ENCODE peak calls at places on chromosome 6, in four cellular contexts. One of them, this sample, is unnamed.

GRCh38 chr6:149558029-149558428 is 8.1 kb upstream of the GINM1 start:
- DNase-seq in K562: no peak
- DNase-seq in HepG2: no peak
- DNase-seq in Panc1: no peak
- DNase-seq in this sample: no peak

GRCh38 chr6:71621918-71622519 is 264.3 kb upstream of the RIMS1 start:
- DNase-seq in K562: no peak
- DNase-seq in HepG2: peak; percentile 2
- DNase-seq in Panc1: no peak
- DNase-seq in this sample: peak; percentile 2

GRCh38 chr6:50815436-50816114 is 3.1 kb upstream of the TFAP2B start:
- DNase-seq in K562: peak; percentile 53
- DNase-seq in HepG2: no peak
- DNase-seq in Panc1: peak; percentile 8
- DNase-seq in this sample: no peak

GRCh38 chr6:28589952-28590340 is 64.3 kb downstream of the GPX5 start:
- DNase-seq in K562: no peak
- DNase-seq in HepG2: no peak
- DNase-seq in Panc1: no peak
- DNase-seq in this sample: no peak

GRCh38 chr6:55175078-55175777 is 913 bp downstream of the HCRTR2 start:
- DNase-seq in K562: no peak
- DNase-seq in HepG2: no peak
- DNase-seq in Panc1: no peak
- DNase-seq in this sample: no peak

GRCh38 chr6:105805581-105806023 is 280.5 kb upstream of the PRDM1 start:
- DNase-seq in K562: peak; percentile 17
- DNase-seq in HepG2: no peak
- DNase-seq in Panc1: no peak
- DNase-seq in this sample: no peak

GRCh38 chr6:133236898-133237297 is 4.3 kb upstream of the EYA4 start:
- DNase-seq in K562: no peak
- DNase-seq in HepG2: no peak
- DNase-seq in Panc1: no peak
- DNase-seq in this sample: no peak

GRCh38 chr6:92495246-92495645 is 924.1 kb downstream of the EPHA7 start:
- DNase-seq in K562: no peak
- DNase-seq in HepG2: no peak
- DNase-seq in Panc1: no peak
- DNase-seq in this sample: no peak

GRCh38 chr6:116409756-116410155 is 39.0 kb downstream of the DSE start:
- DNase-seq in K562: no peak
- DNase-seq in HepG2: no peak
- DNase-seq in Panc1: no peak
- DNase-seq in this sample: no peak

GRCh38 chr6:63352587-63353281 is 33.0 kb upstream of the LGSN start:
- DNase-seq in K562: no peak
- DNase-seq in HepG2: peak; percentile 80
- DNase-seq in Panc1: no peak
- DNase-seq in this sample: peak; percentile 36

GRCh38 chr6:131058236-131058635 is 4.8 kb downstream of the EPB41L2 start:
- DNase-seq in K562: no peak
- DNase-seq in HepG2: no peak
- DNase-seq in Panc1: no peak
- DNase-seq in this sample: no peak

GRCh38 chr6:39769012-39769411 is 23.2 kb upstream of the DAAM2 start:
- DNase-seq in K562: no peak
- DNase-seq in HepG2: no peak
- DNase-seq in Panc1: no peak
- DNase-seq in this sample: no peak

GRCh38 chr6:166707045-166707444 is 80.0 kb upstream of the RPS6KA2 start:
- DNase-seq in K562: no peak
- DNase-seq in HepG2: peak; percentile 22
- DNase-seq in Panc1: no peak
- DNase-seq in this sample: no peak

GRCh38 chr6:6863957-6864639 is 243.7 kb upstream of the RREB1 start:
- DNase-seq in K562: no peak
- DNase-seq in HepG2: no peak
- DNase-seq in Panc1: no peak
- DNase-seq in this sample: no peak

GRCh38 chr6:153016846-153017245 is 14.3 kb upstream of the MTRF1L start:
- DNase-seq in K562: no peak
- DNase-seq in HepG2: no peak
- DNase-seq in Panc1: no peak
- DNase-seq in this sample: no peak

GRCh38 chr6:50952092-50952932 is 133.6 kb downstream of the TFAP2B start:
- DNase-seq in K562: no peak
- DNase-seq in HepG2: no peak
- DNase-seq in Panc1: no peak
- DNase-seq in this sample: no peak

GRCh38 chr6:3825331-3825831 is 23.8 kb upstream of the FAM50B start:
- DNase-seq in K562: no peak
- DNase-seq in HepG2: peak; percentile 77
- DNase-seq in Panc1: no peak
- DNase-seq in this sample: no peak

GRCh38 chr6:31332637-31333602 is 24.1 kb downstream of the HLA-B start:
- DNase-seq in K562: no peak
- DNase-seq in HepG2: no peak
- DNase-seq in Panc1: no peak
- DNase-seq in this sample: no peak

GRCh38 chr6:128358111-128358780 is 162.2 kb downstream of the PTPRK start:
- DNase-seq in K562: no peak
- DNase-seq in HepG2: no peak
- DNase-seq in Panc1: no peak
- DNase-seq in this sample: no peak

GRCh38 chr6:148455225-148455624 is 112.6 kb downstream of the SASH1 start:
- DNase-seq in K562: no peak
- DNase-seq in HepG2: no peak
- DNase-seq in Panc1: no peak
- DNase-seq in this sample: no peak

GRCh38 chr6:136226027-136226673 is 24.0 kb downstream of the MTFR2 start:
- DNase-seq in K562: peak; percentile 83
- DNase-seq in HepG2: peak; percentile 59
- DNase-seq in Panc1: peak; percentile 69
- DNase-seq in this sample: peak; percentile 36

GRCh38 chr6:925656-926213 is 232.8 kb upstream of the EXOC2 start:
- DNase-seq in K562: no peak
- DNase-seq in HepG2: no peak
- DNase-seq in Panc1: no peak
- DNase-seq in this sample: no peak

GRCh38 chr6:11055127-11055627 is 11.1 kb upstream of the ELOVL2 start:
- DNase-seq in K562: no peak
- DNase-seq in HepG2: peak; percentile 92
- DNase-seq in Panc1: no peak
- DNase-seq in this sample: no peak

GRCh38 chr6:47169785-47170685 is 127.9 kb upstream of the ADGRF1 start:
- DNase-seq in K562: no peak
- DNase-seq in HepG2: no peak
- DNase-seq in Panc1: no peak
- DNase-seq in this sample: no peak

GRCh38 chr6:30357678-30358339 is 12.9 kb downstream of the RPP21 start:
- DNase-seq in K562: peak; percentile 51
- DNase-seq in HepG2: peak; percentile 60
- DNase-seq in Panc1: peak; percentile 30
- DNase-seq in this sample: peak; percentile 71

GRCh38 chr6:27977387-27977786 is 20.3 kb downstream of the OR2B6 start:
- DNase-seq in K562: no peak
- DNase-seq in HepG2: no peak
- DNase-seq in Panc1: no peak
- DNase-seq in this sample: no peak

GRCh38 chr6:37202788-37203491 is 33.0 kb downstream of the PIM1 start:
- DNase-seq in K562: no peak
- DNase-seq in HepG2: no peak
- DNase-seq in Panc1: no peak
- DNase-seq in this sample: no peak

GRCh38 chr6:55578537-55579363 is at the start of gene HMGCLL1:
- DNase-seq in K562: no peak
- DNase-seq in HepG2: no peak
- DNase-seq in Panc1: no peak
- DNase-seq in this sample: no peak

GRCh38 chr6:105319331-105319730 is 83.6 kb downstream of the PREP start:
- DNase-seq in K562: no peak
- DNase-seq in HepG2: no peak
- DNase-seq in Panc1: no peak
- DNase-seq in this sample: no peak

GRCh38 chr6:153096792-153097191 is 34.3 kb downstream of the RGS17 start:
- DNase-seq in K562: no peak
- DNase-seq in HepG2: no peak
- DNase-seq in Panc1: no peak
- DNase-seq in this sample: no peak

GRCh38 chr6:90045535-90045934 is 151.3 kb downstream of the GJA10 start:
- DNase-seq in K562: no peak
- DNase-seq in HepG2: no peak
- DNase-seq in Panc1: no peak
- DNase-seq in this sample: no peak

GRCh38 chr6:29510202-29510601 is 22.4 kb upstream of the MAS1L start:
- DNase-seq in K562: peak; percentile 34
- DNase-seq in HepG2: peak; percentile 15
- DNase-seq in Panc1: no peak
- DNase-seq in this sample: no peak

GRCh38 chr6:83615025-83615999 is 93.6 kb downstream of the SNAP91 start:
- DNase-seq in K562: peak; percentile 31
- DNase-seq in HepG2: peak; percentile 18
- DNase-seq in Panc1: peak; percentile 12
- DNase-seq in this sample: peak; percentile 47

GRCh38 chr6:101668496-101668895 is 275.0 kb downstream of the GRIK2 start:
- DNase-seq in K562: no peak
- DNase-seq in HepG2: no peak
- DNase-seq in Panc1: no peak
- DNase-seq in this sample: no peak

GRCh38 chr6:20919677-20920385 is 385.6 kb downstream of the CDKAL1 start:
- DNase-seq in K562: no peak
- DNase-seq in HepG2: no peak
- DNase-seq in Panc1: no peak
- DNase-seq in this sample: no peak

GRCh38 chr6:135640449-135641111 is 143.0 kb upstream of the AHI1 start:
- DNase-seq in K562: no peak
- DNase-seq in HepG2: no peak
- DNase-seq in Panc1: no peak
- DNase-seq in this sample: no peak

DNA sequence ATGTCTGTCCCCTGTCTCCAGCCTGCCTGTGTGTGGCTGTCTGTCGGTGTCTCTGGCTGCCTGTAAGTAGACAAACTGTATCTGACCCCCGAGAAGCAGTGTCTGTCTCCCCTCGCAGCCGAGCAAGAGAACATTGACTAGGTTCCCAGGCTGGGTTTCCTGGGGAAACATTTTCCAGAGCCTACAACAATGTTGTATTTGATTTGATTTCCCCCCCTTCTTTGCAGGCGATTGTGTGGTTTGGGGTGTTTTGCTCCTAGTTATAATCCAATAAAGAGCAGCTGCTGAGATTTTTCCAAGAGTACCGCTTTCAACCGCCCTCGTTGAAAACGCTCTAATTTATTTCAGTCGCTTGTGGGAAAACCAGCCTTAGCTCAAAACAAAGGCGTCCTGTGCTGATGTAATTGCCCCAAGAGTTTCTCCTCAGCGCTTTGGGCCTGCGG is 92.6 kb downstream of the CDC5L start:
- DNase-seq in K562: no peak
- DNase-seq in HepG2: no peak
- DNase-seq in Panc1: no peak
- DNase-seq in this sample: no peak
- TF ChIP-seq TCF7L2 in K562: no peak
- TF ChIP-seq TCF7L2 in HepG2: no peak
- TF ChIP-seq TCF7L2 in Panc1: no peak
- TF ChIP-seq TCF7L2 in this sample: no peak

GRCh38 chr6:158666637-158667359 is 16.9 kb downstream of the SYTL3 start:
- DNase-seq in K562: no peak
- DNase-seq in HepG2: no peak
- DNase-seq in Panc1: no peak
- DNase-seq in this sample: no peak

GRCh38 chr6:158668707-158669103 is 18.9 kb downstream of the SYTL3 start:
- DNase-seq in K562: no peak
- DNase-seq in HepG2: no peak
- DNase-seq in Panc1: no peak
- DNase-seq in this sample: no peak

GRCh38 chr6:158667360-158667981 is 17.6 kb downstream of the SYTL3 start:
- DNase-seq in K562: no peak
- DNase-seq in HepG2: no peak
- DNase-seq in Panc1: no peak
- DNase-seq in this sample: no peak

GRCh38 chr6:158672726-158673125 is 22.9 kb downstream of the SYTL3 start:
- DNase-seq in K562: no peak
- DNase-seq in HepG2: no peak
- DNase-seq in Panc1: no peak
- DNase-seq in this sample: no peak

GRCh38 chr6:158669145-158670035 is 19.5 kb downstream of the SYTL3 start:
- DNase-seq in K562: no peak
- DNase-seq in HepG2: no peak
- DNase-seq in Panc1: no peak
- DNase-seq in this sample: no peak
- TF ChIP-seq TCF7L2 in K562: no peak
- TF ChIP-seq TCF7L2 in HepG2: no peak
- TF ChIP-seq TCF7L2 in Panc1: no peak
- TF ChIP-seq TCF7L2 in this sample: no peak

GRCh38 chr6:158031191-158031444 is 49.5 kb downstream of the SYNJ2 start:
- DNase-seq in K562: no peak
- DNase-seq in HepG2: no peak
- DNase-seq in Panc1: no peak
- DNase-seq in this sample: no peak

GRCh38 chr6:158029668-158030230 is 48.1 kb downstream of the SYNJ2 start:
- DNase-seq in K562: no peak
- DNase-seq in HepG2: no peak
- DNase-seq in Panc1: no peak
- DNase-seq in this sample: no peak

GRCh38 chr6:158033077-158033750 is 51.6 kb downstream of the SYNJ2 start:
- DNase-seq in K562: no peak
- DNase-seq in HepG2: no peak
- DNase-seq in Panc1: no peak
- DNase-seq in this sample: no peak

GRCh38 chr6:158032354-158032733 is 50.7 kb downstream of the SYNJ2 start:
- DNase-seq in K562: no peak
- DNase-seq in HepG2: no peak
- DNase-seq in Panc1: no peak
- DNase-seq in this sample: no peak

GRCh38 chr6:158031445-158032353 is 50.0 kb downstream of the SYNJ2 start:
- DNase-seq in K562: peak; percentile 81
- DNase-seq in HepG2: no peak
- DNase-seq in Panc1: no peak
- DNase-seq in this sample: peak; percentile 54
- TF ChIP-seq TCF7L2 in K562: no peak
- TF ChIP-seq TCF7L2 in HepG2: no peak
- TF ChIP-seq TCF7L2 in Panc1: no peak
- TF ChIP-seq TCF7L2 in this sample: no peak

GRCh38 chr6:34102099-34102656 is 43.7 kb downstream of the GRM4 start:
- DNase-seq in K562: no peak
- DNase-seq in HepG2: no peak
- DNase-seq in Panc1: no peak
- DNase-seq in this sample: no peak
- TF ChIP-seq TCF7L2 in K562: no peak
- TF ChIP-seq TCF7L2 in HepG2: no peak
- TF ChIP-seq TCF7L2 in Panc1: no peak
- TF ChIP-seq TCF7L2 in this sample: no peak

GRCh38 chr6:15132854-15133670 is 112.8 kb upstream of the JARID2 start:
- DNase-seq in K562: no peak
- DNase-seq in HepG2: peak; percentile 68
- DNase-seq in Panc1: peak; percentile 75
- DNase-seq in this sample: peak; percentile 95
- TF ChIP-seq TCF7L2 in K562: no peak
- TF ChIP-seq TCF7L2 in HepG2: no peak
- TF ChIP-seq TCF7L2 in Panc1: no peak
- TF ChIP-seq TCF7L2 in this sample: peak; percentile 98